ENCODE peak calls at places on chromosomes 6 and 20, in nine cellular contexts. L is heart left ventricle; K is cardiac muscle cell; U is kidney; O is Peyer's patch; G is AG04450; Z is fibroblast of lung; F is CD4-positive, alpha-beta memory T cell; B is dorsolateral prefrontal cortex. V is an unnamed sample.

GRCh38 chr20:2379511-2380229 is 1.0 kb upstream of the TGM6 start:
- DNase-seq in L (no peak), K (no peak), U (no peak), O (no peak), G (no peak), Z (no peak), F (peak; percentile 64), B (no peak), V (no peak)

GRCh38 chr6:116579143-116579542 is 7.8 kb downstream of the RWDD1 start:
- DNase-seq in L (no peak), K (peak; percentile 31), U (no peak), O (no peak), G (no peak), Z (no peak), F (no peak), B (no peak), V (no peak)

GRCh38 chr6:70299456-70299855 is 3.4 kb downstream of the COL9A1 start:
- DNase-seq in L (no peak), K (peak; percentile 59), U (no peak), O (no peak), G (no peak), Z (peak; percentile 15), F (no peak), B (no peak), V (peak; percentile 8)

GRCh38 chr6:16184554-16184953 is 53.8 kb upstream of the GMPR start:
- DNase-seq in L (no peak), K (no peak), U (no peak), O (no peak), G (no peak), Z (no peak), F (no peak), B (no peak), V (no peak)

GRCh38 chr20:62736026-62736406 is 27.4 kb downstream of the NTSR1 start:
- DNase-seq in L (no peak), K (no peak), U (peak; percentile 31), O (peak; percentile 33), G (no peak), Z (no peak), F (no peak), B (no peak), V (no peak)

GRCh38 chr6:139262519-139263300 is 29.1 kb downstream of the TXLNB start:
- DNase-seq in L (no peak), K (no peak), U (no peak), O (no peak), G (no peak), Z (no peak), F (peak; percentile 62), B (no peak), V (peak; percentile 58)

GRCh38 chr6:117317261-117317660 is 51.9 kb downstream of the VGLL2 start:
- DNase-seq in L (no peak), K (peak; percentile 31), U (no peak), O (no peak), G (no peak), Z (peak; percentile 14), F (no peak), B (no peak), V (peak; percentile 19)

GRCh38 chr6:1504465-1504864 is 105.2 kb upstream of the FOXC1 start:
- DNase-seq in L (no peak), K (no peak), U (no peak), O (no peak), G (no peak), Z (no peak), F (no peak), B (no peak), V (no peak)

GRCh38 chr20:32986331-32986966 is 17.8 kb downstream of the SUN5 start:
- DNase-seq in L (peak; percentile 17), K (no peak), U (no peak), O (no peak), G (no peak), Z (no peak), F (no peak), B (no peak), V (no peak)

GRCh38 chr6:39517763-39518162 is 195.3 kb upstream of the KCNK16 start:
- DNase-seq in L (no peak), K (no peak), U (no peak), O (no peak), G (no peak), Z (peak; percentile 28), F (no peak), B (no peak), V (no peak)

GRCh38 chr20:51366155-51366886 is 176.2 kb downstream of the NFATC2 start:
- DNase-seq in L (peak; percentile 84), K (no peak), U (peak; percentile 83), O (peak; percentile 62), G (peak; percentile 99), Z (peak; percentile 99), F (no peak), B (no peak), V (peak; percentile 98)

GRCh38 chr6:6657085-6657819 is 68.7 kb downstream of the LY86 start:
- DNase-seq in L (no peak), K (no peak), U (no peak), O (no peak), G (no peak), Z (no peak), F (no peak), B (no peak), V (no peak)
- H3K27ac ChIP-seq in L (peak overlapping the region; percentile 37), K (no peak overlapping the region), U (peak overlapping the region; percentile 10), O (no peak overlapping the region), G (no peak overlapping the region), Z (no peak overlapping the region), F (no peak overlapping the region), B (no peak overlapping the region), V (no peak overlapping the region)

DNA sequence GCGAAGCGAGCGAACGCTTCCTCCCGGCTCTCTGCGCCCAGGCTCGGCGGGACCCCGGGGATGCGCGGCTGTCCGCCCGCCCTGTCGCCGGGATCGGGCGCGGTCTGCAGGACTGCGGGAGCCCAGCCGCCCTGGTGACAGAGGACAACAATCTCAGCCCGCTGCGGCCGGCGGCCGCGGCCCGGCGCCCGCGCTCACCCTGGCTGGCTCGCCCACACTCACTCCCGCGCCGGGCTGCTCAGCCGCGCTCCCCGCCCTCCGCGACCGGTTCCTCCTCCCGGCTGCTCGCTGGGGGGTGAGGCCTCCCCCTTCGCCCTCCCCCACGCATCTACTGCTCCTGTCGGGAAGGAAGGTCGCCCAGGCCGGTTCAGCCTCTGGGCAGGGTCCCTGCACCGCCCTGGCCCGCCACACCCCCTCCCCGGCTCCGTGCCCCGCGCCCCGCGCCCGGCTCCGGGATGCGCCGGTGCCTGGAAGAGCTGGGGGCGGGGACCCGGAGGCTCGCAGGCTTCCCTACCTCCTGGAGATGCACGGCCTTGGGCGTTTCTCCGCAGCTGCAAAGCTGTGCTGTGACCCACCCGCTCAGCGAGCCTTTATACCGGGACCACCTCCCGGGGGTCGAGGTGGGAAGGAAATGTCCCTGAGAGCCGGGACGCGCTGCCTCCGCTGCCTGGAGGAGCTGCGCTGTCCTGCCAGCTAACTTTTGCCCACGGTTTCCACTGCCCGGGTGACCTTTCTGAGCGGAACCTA is at the start of gene SYNE1:
- DNase-seq in L (peak; percentile 59), K (peak; percentile 66), U (peak; percentile 89), O (no peak), G (no peak), Z (peak; percentile 4), F (no peak), B (no peak), V (no peak)
- H3K27ac ChIP-seq in L (peak within 1 kb of the TSS; percentile 76), K (no peak within 1 kb of the TSS), U (peak within 1 kb of the TSS; percentile 63), O (no peak within 1 kb of the TSS), G (no peak within 1 kb of the TSS), Z (peak within 1 kb of the TSS; percentile 48), F (peak within 1 kb of the TSS; percentile 26), B (peak within 1 kb of the TSS; percentile 84), V (no peak within 1 kb of the TSS)

GRCh38 chr6:52415917-52416628 is 4.1 kb upstream of the EFHC1 start:
- DNase-seq in L (no peak), K (no peak), U (no peak), O (no peak), G (no peak), Z (peak; percentile 56), F (no peak), B (no peak), V (no peak)

GRCh38 chr6:52417675-52418111 is 2.4 kb upstream of the EFHC1 start:
- DNase-seq in L (no peak), K (no peak), U (no peak), O (no peak), G (no peak), Z (peak; percentile 69), F (no peak), B (no peak), V (no peak)

GRCh38 chr6:52418606-52419005 is 1.5 kb upstream of the EFHC1 start:
- DNase-seq in L (no peak), K (no peak), U (no peak), O (no peak), G (no peak), Z (no peak), F (no peak), B (no peak), V (no peak)

GRCh38 chr6:52415333-52415732 is 4.8 kb upstream of the EFHC1 start:
- DNase-seq in L (no peak), K (no peak), U (no peak), O (no peak), G (no peak), Z (no peak), F (no peak), B (no peak), V (no peak)

DNA sequence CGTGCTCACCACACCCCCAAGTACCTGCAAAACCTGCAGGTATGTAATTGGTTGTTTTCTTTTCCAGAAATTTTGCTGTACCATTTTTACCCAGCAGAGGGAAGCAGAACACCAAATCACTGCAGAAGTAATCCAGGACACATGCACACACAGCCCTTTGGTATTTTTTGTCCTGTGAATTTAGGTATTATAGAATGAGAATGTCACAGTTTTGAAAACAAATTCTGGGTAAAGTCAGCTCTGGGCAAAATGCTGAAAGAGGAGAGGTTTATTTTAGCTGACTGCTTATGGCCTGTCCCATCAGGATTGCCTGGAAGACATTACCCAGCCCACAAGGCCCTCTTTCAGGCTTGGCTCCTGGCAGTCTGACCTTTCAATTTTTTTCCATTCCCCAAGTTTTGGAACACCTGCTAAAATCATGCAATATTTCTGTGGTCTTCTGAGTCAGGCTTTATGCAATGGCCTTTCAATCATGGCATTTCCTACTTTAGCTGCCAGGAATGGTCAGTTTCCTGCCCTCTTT is 3.5 kb upstream of the EFHC1 start:
- DNase-seq in L (no peak), K (peak; percentile 52), U (no peak), O (no peak), G (no peak), Z (peak; percentile 78), F (peak; percentile 76), B (no peak), V (peak; percentile 63)
- H3K27ac ChIP-seq in L (peak overlapping the region; percentile 86), K (peak overlapping the region; percentile 30), U (no peak overlapping the region), O (no peak overlapping the region), G (peak overlapping the region; percentile 69), Z (peak overlapping the region; percentile 44), F (no peak overlapping the region), B (no peak overlapping the region), V (no peak overlapping the region)

DNA sequence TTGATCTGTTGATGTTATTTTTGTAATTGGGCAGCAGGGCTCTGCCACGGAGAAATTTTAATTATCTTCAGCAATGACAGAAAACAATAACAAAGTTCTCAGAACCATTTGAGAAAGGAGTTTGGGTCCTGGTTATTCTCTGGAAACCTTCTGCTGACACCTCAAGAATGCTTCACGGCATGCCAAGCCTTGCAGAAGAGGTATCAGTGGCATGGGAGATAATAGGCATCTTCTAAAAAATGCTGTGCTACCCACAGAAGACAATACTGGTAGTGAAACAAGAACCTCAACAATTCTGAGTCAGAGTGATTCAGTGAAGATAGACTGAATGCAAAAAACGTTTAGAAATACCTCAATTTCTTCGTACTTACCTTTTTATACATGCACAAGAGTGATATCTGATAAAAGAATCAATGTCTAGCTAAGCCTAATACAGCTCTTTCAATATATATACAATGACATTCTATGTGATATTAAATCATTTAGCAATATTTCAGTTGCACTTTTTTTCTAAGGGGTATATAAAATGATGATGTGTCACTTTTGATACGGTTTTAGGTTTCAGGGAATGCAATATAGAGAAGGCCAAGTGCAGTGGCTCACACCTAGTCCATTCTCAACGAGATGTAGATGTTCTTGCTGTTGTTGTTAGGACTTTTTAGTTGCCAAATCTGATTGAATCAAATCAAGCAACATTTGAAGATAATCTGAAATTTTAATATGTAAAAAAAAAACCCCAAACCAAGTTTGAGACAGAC is 110.4 kb upstream of the COL21A1 start:
- DNase-seq in L (no peak), K (no peak), U (no peak), O (no peak), G (no peak), Z (no peak), F (no peak), B (no peak), V (peak; percentile 80)
- H3K27ac ChIP-seq in L (peak overlapping the region; percentile 34), K (no peak overlapping the region), U (no peak overlapping the region), O (no peak overlapping the region), G (no peak overlapping the region), Z (no peak overlapping the region), F (no peak overlapping the region), B (no peak overlapping the region), V (peak overlapping the region; percentile 58)